ENCODE peak calls at places on chromosomes 13 and 19, in ten cellular contexts. H is heart left ventricle; A is uterus; M is RWPE2; T is pancreas; Z is CD8-positive, alpha-beta memory T cell; N is SK-N-MC; U is SJSA1; P is H7; S is breast epithelium. O is an unnamed sample. For H3K36me3, the result is how much of the 10 kb centered on the place peaks cover.

GRCh38 chr19:19514215-19514633 is 1.1 kb downstream of the TSSK6 start:
- DNase-seq in A (peak), Z (no peak), T (no peak), N (no peak), M (no peak), S (no peak), U (no peak), P (no peak), H (peak), O (no peak)

GRCh38 chr13:68608147-68608546 is 1378.0 kb upstream of the PCDH9 start:
- DNase-seq in A (no peak), H (no peak), S (no peak), U (no peak), Z (no peak), T (no peak), M (no peak), N (no peak), P (no peak), O (no peak)

GRCh38 chr13:53015971-53016370 is 12.6 kb upstream of the OLFM4 start:
- DNase-seq in A (no peak), P (no peak), T (no peak), H (no peak), M (no peak), S (no peak), Z (no peak), N (no peak), U (no peak), O (no peak)

GRCh38 chr19:28294395-28294794 is 918.6 kb downstream of the UQCRFS1 start:
- DNase-seq in N (no peak), A (no peak), H (no peak), M (no peak), Z (no peak), P (no peak), S (no peak), U (peak), T (no peak), O (no peak)

GRCh38 chr19:54248016-54248601 is 5.5 kb upstream of the LILRA6 start:
- DNase-seq in M (no peak), Z (no peak), N (no peak), U (no peak), A (no peak), P (no peak), H (no peak), T (no peak), S (peak), O (no peak)

GRCh38 chr13:113001251-113002140 is 32.5 kb downstream of the MCF2L start:
- DNase-seq in Z (peak), U (no peak), S (no peak), N (no peak), M (no peak), T (peak), A (no peak), H (no peak), P (no peak), O (no peak)

GRCh38 chr13:39604736-39605135 is 1.7 kb upstream of the LHFPL6 start:
- DNase-seq in H (no peak), M (no peak), P (no peak), A (no peak), Z (no peak), S (no peak), U (no peak), T (no peak), N (no peak), O (no peak)

GRCh38 chr13:33125821-33126570 is 109.8 kb downstream of the KL start:
- DNase-seq in A (peak), M (peak), H (peak), T (no peak), S (peak), U (peak), P (peak), Z (no peak), N (no peak), O (no peak)

GRCh38 chr19:17035842-17036424 is 9.3 kb upstream of the CPAMD8 start:
- DNase-seq in Z (no peak), A (no peak), S (no peak), P (peak), N (no peak), U (no peak), H (no peak), M (no peak), T (no peak), O (no peak)

GRCh38 chr13:29507356-29507755 is 88.1 kb downstream of the SLC7A1 start:
- DNase-seq in T (no peak), N (no peak), S (no peak), Z (no peak), H (no peak), P (no peak), U (no peak), M (no peak), A (peak), O (no peak)

GRCh38 chr19:45468159-45468651 is 409 bp downstream of the FOSB start:
- DNase-seq in H (no peak), M (no peak), Z (no peak), A (peak), P (peak), T (peak), N (no peak), S (no peak), U (peak), O (peak)

GRCh38 chr13:85347251-85347650 is 452.0 kb downstream of the SLITRK6 start:
- DNase-seq in A (no peak), S (no peak), Z (no peak), U (peak), P (no peak), M (no peak), N (peak), T (no peak), H (no peak), O (no peak)

GRCh38 chr19:39316627-39317321 is 3.9 kb downstream of the LRFN1 start:
- DNase-seq in S (no peak), T (no peak), U (no peak), H (no peak), M (no peak), A (no peak), P (no peak), Z (no peak), N (no peak), O (no peak)

GRCh38 chr13:86298741-86299140 is 499.5 kb upstream of the SLITRK6 start:
- DNase-seq in S (no peak), P (no peak), M (no peak), Z (no peak), A (no peak), T (no peak), U (no peak), H (no peak), N (no peak), O (no peak)

GRCh38 chr19:49114630-49115363 is 627 bp downstream of the LIN7B start:
- DNase-seq in S (no peak), T (peak), U (peak), N (no peak), P (peak), A (peak), H (peak), M (no peak), Z (peak), O (no peak)

GRCh38 chr13:108495686-108496363 is 133.6 kb upstream of the MYO16 start:
- DNase-seq in M (no peak), U (peak), H (no peak), T (peak), N (no peak), Z (no peak), A (no peak), S (no peak), P (peak), O (no peak)

GRCh38 chr13:98189841-98190505 is 12.9 kb upstream of the RNF113B start:
- DNase-seq in U (no peak), Z (no peak), S (no peak), N (no peak), H (no peak), P (no peak), M (no peak), T (no peak), A (no peak), O (no peak)

GRCh38 chr19:14450168-14450874 is 17.2 kb downstream of the PKN1 start:
- DNase-seq in M (peak), A (peak), H (no peak), P (peak), N (peak), Z (peak), T (peak), U (peak), S (no peak), O (peak)

GRCh38 chr19:7852851-7853759 is 21.1 kb downstream of the PRR36 start:
- DNase-seq in U (peak), S (peak), N (no peak), T (peak), A (peak), M (peak), Z (peak), H (no peak), P (peak), O (peak)

GRCh38 chr19:49020931-49021895 is 2.9 kb downstream of the CGB3 start:
- DNase-seq in A (no peak), M (no peak), T (no peak), N (no peak), H (no peak), U (peak), Z (no peak), P (peak), S (no peak), O (no peak)

GRCh38 chr13:50670847-50671542 is 172.5 kb downstream of the DLEU7 start:
- DNase-seq in P (no peak), T (no peak), M (no peak), H (no peak), N (no peak), U (no peak), S (no peak), A (no peak), Z (no peak), O (no peak)

DNA sequence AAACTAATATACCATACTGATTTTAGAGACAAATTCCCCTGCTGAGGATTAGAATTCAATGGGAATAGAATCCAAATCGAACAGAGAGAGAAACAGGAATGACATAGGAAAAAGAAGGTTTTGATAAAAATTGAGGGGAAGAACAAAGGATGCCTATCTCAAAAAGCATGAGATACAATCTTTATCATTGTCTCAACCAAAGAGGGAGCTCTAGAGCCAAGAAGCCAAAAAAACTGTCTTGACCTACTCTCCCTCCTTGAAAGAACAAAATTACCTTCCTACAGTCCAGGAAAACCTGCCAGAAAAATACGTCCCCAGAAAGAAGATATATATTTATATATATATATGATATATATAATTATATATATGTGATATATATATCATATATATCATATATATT is 39.2 kb upstream of the MIR17HG start:
- DNase-seq in H (no peak), A (no peak), M (no peak), Z (no peak), S (no peak), P (peak), N (no peak), T (no peak), U (no peak), O (no peak)
- H3K4me3 ChIP-seq in H (no peak), A (no peak), M (no peak), Z (no peak), S (no peak), P (no peak), N (no peak), T (no peak), U (no peak), O (no peak)

GRCh38 chr19:808176-808741 is 11.0 kb downstream of the PTBP1 start:
- DNase-seq in N (no peak), M (no peak), H (no peak), A (no peak), S (no peak), T (no peak), P (peak), Z (no peak), U (no peak), O (no peak)
- H3K36me3 ChIP-seq in N (half or more), M (half or more), H (under half), A (under half), S (under half), T (half or more), P (under half), Z (half or more), U (half or more), O (half or more)

GRCh38 chr19:4326837-4327251 is 11.8 kb downstream of the STAP2 start:
- DNase-seq in H (no peak), M (no peak), U (no peak), N (no peak), S (no peak), Z (peak), T (peak), A (no peak), P (peak), O (no peak)

GRCh38 chr19:4326215-4326836 is 12.3 kb downstream of the STAP2 start:
- DNase-seq in T (no peak), M (no peak), N (no peak), A (no peak), U (no peak), H (no peak), P (no peak), S (no peak), Z (no peak), O (no peak)

GRCh38 chr19:4328243-4328990 is 10.2 kb downstream of the STAP2 start:
- DNase-seq in P (peak), N (peak), A (peak), H (peak), M (no peak), T (peak), Z (peak), S (peak), U (peak), O (peak)

GRCh38 chr19:4327877-4328242 is 10.8 kb downstream of the STAP2 start:
- DNase-seq in P (no peak), T (no peak), N (no peak), S (peak), U (peak), Z (no peak), A (no peak), M (no peak), H (no peak), O (no peak)

DNA sequence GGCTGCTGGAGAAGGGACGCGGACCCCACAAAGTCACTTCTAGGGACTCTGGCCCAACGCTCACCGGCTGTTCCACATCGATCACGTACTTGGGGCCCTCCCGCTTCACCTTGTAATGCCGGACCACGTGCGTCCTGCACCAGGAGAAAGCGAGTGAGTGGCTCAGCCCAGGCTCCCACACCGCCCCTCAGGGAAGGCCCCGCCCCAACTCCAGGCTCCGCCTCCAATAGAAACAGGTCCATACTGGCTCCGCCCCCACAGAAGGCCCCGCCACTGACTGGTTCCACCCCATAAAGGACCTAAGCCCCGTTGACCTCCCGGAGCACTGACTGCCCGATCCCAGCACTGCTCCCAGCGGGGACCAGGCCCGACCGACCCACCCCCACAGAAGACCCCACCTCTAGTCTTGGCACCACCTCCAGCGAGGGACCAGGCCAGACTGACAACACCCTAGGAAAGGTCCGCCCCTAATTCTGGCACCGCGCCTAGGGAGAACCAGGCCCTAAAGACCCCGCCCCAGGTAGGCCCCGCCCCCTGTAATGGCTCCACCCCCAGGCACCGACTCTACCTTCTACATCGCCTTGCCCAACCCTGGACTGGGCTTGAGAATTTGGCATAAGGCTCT is 11.3 kb downstream of the STAP2 start:
- DNase-seq in H (peak), T (peak), P (peak), M (no peak), Z (peak), S (peak), N (peak), U (peak), A (peak), O (peak)
- H3K4me3 ChIP-seq in H (peak), T (peak), P (peak), M (no peak), Z (peak), S (no peak), N (peak), U (peak), A (peak), O (no peak)

GRCh38 chr13:95474992-95475391 is 77.5 kb upstream of the CLDN10 start:
- DNase-seq in H (no peak), N (no peak), P (peak), U (no peak), S (no peak), Z (no peak), A (no peak), M (no peak), T (no peak), O (no peak)

GRCh38 chr13:95477187-95477586 is 75.3 kb upstream of the CLDN10 start:
- DNase-seq in Z (no peak), S (no peak), A (no peak), M (no peak), H (no peak), N (no peak), U (no peak), P (no peak), T (no peak), O (no peak)

GRCh38 chr13:95471960-95472359 is 80.6 kb upstream of the CLDN10 start:
- DNase-seq in N (no peak), M (no peak), U (no peak), T (no peak), Z (no peak), S (no peak), H (no peak), P (no peak), A (no peak), O (no peak)
- H3K36me3 ChIP-seq in N (under half), M (under half), U (under half), T (under half), Z (under half), S (under half), H (under half), P (under half), A (under half), O (under half)

GRCh38 chr13:75771818-75772217 is 135.7 kb downstream of the LMO7 start:
- DNase-seq in P (no peak), S (no peak), A (no peak), Z (no peak), H (no peak), M (no peak), U (peak), N (no peak), T (no peak), O (no peak)
- H3K4me3 ChIP-seq in P (no peak), S (no peak), A (no peak), Z (no peak), H (no peak), M (no peak), U (no peak), N (no peak), T (no peak), O (no peak)

DNA sequence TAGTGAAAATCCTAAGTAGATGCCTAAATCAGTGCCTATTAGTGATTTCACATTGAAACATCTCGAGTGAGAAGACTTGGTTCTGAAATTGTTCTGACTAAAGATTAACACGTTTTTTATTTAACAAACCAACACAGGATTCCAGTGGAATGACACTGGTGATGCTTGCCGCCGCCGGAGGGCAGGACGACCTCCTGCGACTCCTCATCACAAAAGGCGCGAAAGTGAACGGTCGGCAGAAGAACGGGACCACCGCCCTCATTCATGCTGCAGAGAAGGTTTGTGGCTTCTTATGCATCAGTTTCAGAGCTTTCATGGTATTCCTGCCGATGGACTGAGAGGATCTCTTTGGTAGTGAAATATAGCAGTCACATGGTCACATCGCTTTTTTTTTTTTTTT is 28.1 kb downstream of the MPHOSPH8 start:
- DNase-seq in U (no peak), N (no peak), A (no peak), S (no peak), M (no peak), H (no peak), P (no peak), Z (no peak), T (no peak), O (no peak)
- H3K36me3 ChIP-seq in U (under half), N (under half), A (under half), S (under half), M (under half), H (under half), P (under half), Z (under half), T (under half), O (under half)

DNA sequence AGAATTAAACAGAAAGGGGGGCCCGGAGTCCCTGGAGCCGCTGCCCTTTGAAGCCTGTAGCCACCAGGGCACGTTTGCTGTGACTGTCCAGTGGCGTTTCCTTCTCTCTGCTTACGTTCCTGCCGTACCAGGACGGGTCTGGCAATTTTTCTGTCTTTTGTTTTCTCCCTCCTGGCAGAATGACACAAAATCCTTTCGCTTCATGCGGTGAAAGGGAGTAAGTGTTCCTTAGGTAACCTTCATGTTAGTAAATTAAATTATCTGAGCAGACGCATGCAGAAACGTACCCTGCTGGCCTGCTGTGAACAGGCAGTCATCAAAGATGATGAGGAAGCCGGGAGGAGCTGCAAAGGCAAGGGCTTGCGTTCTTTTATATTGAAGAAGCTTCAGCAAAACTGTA is 299.3 kb upstream of the ARGLU1 start:
- DNase-seq in Z (no peak), P (peak), N (no peak), S (no peak), M (no peak), H (no peak), U (no peak), A (no peak), T (no peak), O (no peak)
- H3K4me3 ChIP-seq in Z (no peak), P (no peak), N (no peak), S (peak), M (no peak), H (peak), U (no peak), A (no peak), T (peak), O (no peak)

O was measured in GM06990.